ENCODE peak calls at places on chromosomes 12 and 14, in ten cellular contexts. B, E, N, Y, H, F, C, U, Z and J are unnamed samples.

GRCh38 chr14:69059658-69060648 is 80.9 kb upstream of the ACTN1 start:
- DNase-seq in B (no peak), E (no peak), N (peak), Y (no peak), H (no peak), F (no peak), C (no peak), U (peak), Z (no peak), J (peak)

GRCh38 chr12:62471734-62472133 is 5.1 kb downstream of the MON2 start:
- DNase-seq in B (no peak), E (no peak), N (no peak), Y (no peak), H (no peak), F (no peak), C (no peak), U (no peak), Z (no peak), J (no peak)

GRCh38 chr12:13268606-13269005 is 72.1 kb downstream of the EMP1 start:
- DNase-seq in B (no peak), E (no peak), N (no peak), Y (no peak), H (no peak), F (no peak), C (no peak), U (no peak), Z (no peak), J (no peak)

GRCh38 chr14:91387135-91387849 is 30.3 kb downstream of the CCDC88C start:
- DNase-seq in B (peak), E (no peak), N (no peak), Y (no peak), H (peak), F (no peak), C (no peak), U (peak), Z (no peak), J (no peak)

GRCh38 chr12:12881495-12881894 is 9.9 kb upstream of the GPRC5A start:
- DNase-seq in B (no peak), E (no peak), N (peak), Y (no peak), H (no peak), F (no peak), C (no peak), U (no peak), Z (no peak), J (peak)

GRCh38 chr12:64810831-64811230 is 13.6 kb upstream of the TBC1D30 start:
- DNase-seq in B (no peak), E (no peak), N (no peak), Y (no peak), H (no peak), F (no peak), C (no peak), U (no peak), Z (no peak), J (no peak)

GRCh38 chr12:94676011-94676709 is 25.8 kb upstream of the TMCC3 start:
- DNase-seq in B (peak), E (peak), N (peak), Y (peak), H (no peak), F (peak), C (no peak), U (peak), Z (peak), J (no peak)

GRCh38 chr12:96235497-96235826 is 41.3 kb downstream of the ELK3 start:
- DNase-seq in B (no peak), E (no peak), N (peak), Y (no peak), H (no peak), F (no peak), C (no peak), U (no peak), Z (no peak), J (no peak)

GRCh38 chr14:72521045-72521444 is 372.9 kb downstream of the DPF3 start:
- DNase-seq in B (no peak), E (no peak), N (no peak), Y (no peak), H (no peak), F (no peak), C (no peak), U (no peak), Z (no peak), J (no peak)

GRCh38 chr14:57022608-57023007 is 212.3 kb upstream of the OTX2 start:
- DNase-seq in B (no peak), E (no peak), N (no peak), Y (no peak), H (no peak), F (no peak), C (no peak), U (no peak), Z (no peak), J (no peak)

GRCh38 chr12:130281157-130281799 is 56.4 kb upstream of the PIWIL1 start:
- DNase-seq in B (no peak), E (no peak), N (no peak), Y (no peak), H (peak), F (no peak), C (peak), U (no peak), Z (no peak), J (no peak)

GRCh38 chr14:51523243-51523642 is 128.5 kb upstream of the FRMD6 start:
- DNase-seq in B (no peak), E (no peak), N (no peak), Y (no peak), H (no peak), F (no peak), C (no peak), U (no peak), Z (no peak), J (no peak)

GRCh38 chr14:24274101-24274543 is 2.7 kb upstream of the RABGGTA start:
- DNase-seq in B (no peak), E (no peak), N (no peak), Y (no peak), H (peak), F (no peak), C (peak), U (no peak), Z (no peak), J (no peak)

GRCh38 chr14:54568821-54569591 is 2.1 kb downstream of the SAMD4A start:
- DNase-seq in B (no peak), E (peak), N (peak), Y (no peak), H (peak), F (peak), C (no peak), U (peak), Z (no peak), J (no peak)

GRCh38 chr14:104448321-104448720 is 131.2 kb upstream of the C14orf180 start:
- DNase-seq in B (no peak), E (no peak), N (no peak), Y (no peak), H (no peak), F (no peak), C (no peak), U (no peak), Z (no peak), J (no peak)

GRCh38 chr14:105864116-105864515 is 337.7 kb downstream of the TMEM121 start:
- DNase-seq in B (no peak), E (no peak), N (peak), Y (no peak), H (no peak), F (no peak), C (no peak), U (peak), Z (peak), J (no peak)

GRCh38 chr14:68785817-68786490 is 6.9 kb downstream of the ZFP36L1 start:
- DNase-seq in B (no peak), E (no peak), N (peak), Y (no peak), H (no peak), F (no peak), C (peak), U (no peak), Z (no peak), J (no peak)

GRCh38 chr14:44163946-44164345 is 343.1 kb downstream of the FSCB start:
- DNase-seq in B (no peak), E (no peak), N (no peak), Y (no peak), H (no peak), F (no peak), C (no peak), U (no peak), Z (no peak), J (no peak)

GRCh38 chr14:22939684-22940083 is 10.5 kb upstream of the PRMT5 start:
- DNase-seq in B (no peak), E (no peak), N (no peak), Y (no peak), H (no peak), F (no peak), C (no peak), U (no peak), Z (no peak), J (no peak)

GRCh38 chr14:22047105-22047504 is 373.5 kb upstream of the OR4E1 start:
- DNase-seq in B (no peak), E (no peak), N (no peak), Y (no peak), H (no peak), F (no peak), C (peak), U (no peak), Z (no peak), J (no peak)

GRCh38 chr12:6092784-6093722 is 31.4 kb downstream of the VWF start:
- DNase-seq in B (peak), E (no peak), N (peak), Y (no peak), H (peak), F (no peak), C (no peak), U (peak), Z (no peak), J (peak)

GRCh38 chr14:65321370-65321875 is 91.1 kb upstream of the FUT8 start:
- DNase-seq in B (no peak), E (no peak), N (no peak), Y (no peak), H (no peak), F (no peak), C (no peak), U (no peak), Z (no peak), J (no peak)

GRCh38 chr12:25436206-25436912 is 116.7 kb downstream of the LMNTD1 start:
- DNase-seq in B (no peak), E (no peak), N (no peak), Y (peak), H (peak), F (no peak), C (peak), U (no peak), Z (peak), J (peak)

GRCh38 chr14:105944632-105945610 is 418.5 kb downstream of the TMEM121 start:
- DNase-seq in B (peak), E (peak), N (peak), Y (peak), H (peak), F (peak), C (peak), U (no peak), Z (peak), J (peak)

GRCh38 chr14:47439953-47440352 is 235.5 kb downstream of the MDGA2 start:
- DNase-seq in B (no peak), E (no peak), N (no peak), Y (no peak), H (no peak), F (no peak), C (peak), U (no peak), Z (no peak), J (no peak)

GRCh38 chr12:96322720-96323119 is 77.5 kb downstream of the CDK17 start:
- DNase-seq in B (no peak), E (no peak), N (no peak), Y (no peak), H (no peak), F (no peak), C (no peak), U (no peak), Z (no peak), J (no peak)

GRCh38 chr12:131217024-131217586 is 263.4 kb downstream of the ADGRD1 start:
- DNase-seq in B (no peak), E (no peak), N (no peak), Y (no peak), H (no peak), F (no peak), C (no peak), U (no peak), Z (no peak), J (no peak)

GRCh38 chr12:3715999-3716398 is 36.9 kb downstream of the CRACR2A start:
- DNase-seq in B (no peak), E (no peak), N (no peak), Y (no peak), H (no peak), F (no peak), C (no peak), U (no peak), Z (no peak), J (no peak)

GRCh38 chr14:46580941-46581671 is 70.5 kb downstream of the RPL10L start:
- DNase-seq in B (no peak), E (no peak), N (no peak), Y (no peak), H (no peak), F (no peak), C (peak), U (no peak), Z (no peak), J (no peak)

GRCh38 chr14:35877276-35877675 is 51.1 kb downstream of the BRMS1L start:
- DNase-seq in B (no peak), E (no peak), N (no peak), Y (no peak), H (no peak), F (no peak), C (no peak), U (no peak), Z (no peak), J (no peak)

GRCh38 chr14:92426237-92426636 is 87.3 kb upstream of the RIN3 start:
- DNase-seq in B (no peak), E (no peak), N (no peak), Y (no peak), H (no peak), F (no peak), C (no peak), U (no peak), Z (no peak), J (no peak)

GRCh38 chr14:50768693-50769092 is 62.3 kb downstream of the NIN start:
- DNase-seq in B (no peak), E (no peak), N (no peak), Y (no peak), H (no peak), F (no peak), C (no peak), U (no peak), Z (no peak), J (peak)

GRCh38 chr14:99718031-99718810 is 34.1 kb downstream of the CYP46A1 start:
- DNase-seq in B (peak), E (no peak), N (no peak), Y (no peak), H (no peak), F (no peak), C (no peak), U (peak), Z (no peak), J (no peak)

GRCh38 chr12:16939871-16940306 is 333.9 kb upstream of the LMO3 start:
- DNase-seq in B (peak), E (no peak), N (no peak), Y (no peak), H (no peak), F (no peak), C (peak), U (no peak), Z (no peak), J (no peak)

GRCh38 chr12:9943244-9943643 is 11.1 kb upstream of the CLEC2A start:
- DNase-seq in B (peak), E (no peak), N (no peak), Y (no peak), H (no peak), F (no peak), C (peak), U (no peak), Z (no peak), J (no peak)

GRCh38 chr14:32090686-32091085 is 13.6 kb downstream of the ARHGAP5 start:
- DNase-seq in B (no peak), E (no peak), N (no peak), Y (no peak), H (no peak), F (no peak), C (no peak), U (no peak), Z (no peak), J (no peak)
- H3K27ac ChIP-seq in B (no peak), E (no peak), N (no peak), Y (no peak), H (no peak), F (no peak), C (no peak), U (no peak), Z (no peak), J (no peak)

DNA sequence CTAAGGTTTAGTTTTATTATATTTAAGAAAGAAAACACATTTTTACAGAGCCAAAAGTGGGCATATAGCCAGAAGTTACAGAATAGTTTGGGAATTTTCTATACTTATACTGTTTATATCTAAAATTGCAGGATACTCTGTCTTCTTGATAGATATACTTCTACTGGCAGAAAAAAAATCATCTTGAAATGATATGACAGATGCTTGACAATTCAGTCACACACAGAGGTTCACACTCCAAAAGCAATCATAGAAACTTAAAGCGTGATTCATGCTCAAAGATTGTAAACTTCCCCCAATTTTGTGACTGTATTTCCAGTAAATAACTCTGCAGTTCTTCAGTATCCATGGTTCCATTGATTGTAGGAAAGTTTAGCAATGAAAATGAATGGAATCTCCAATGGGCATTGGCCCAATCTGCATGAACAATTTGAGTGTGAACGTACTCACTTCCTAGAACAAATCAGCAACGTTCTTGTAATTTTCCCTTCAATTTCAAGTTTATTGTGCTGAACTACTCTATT is 307.8 kb downstream of the NOVA1 start:
- DNase-seq in B (no peak), E (no peak), N (no peak), Y (no peak), H (no peak), F (no peak), C (no peak), U (no peak), Z (no peak), J (peak)
- H3K27ac ChIP-seq in B (no peak), E (no peak), N (no peak), Y (no peak), H (no peak), F (no peak), C (no peak), U (no peak), Z (no peak), J (peak)

DNA sequence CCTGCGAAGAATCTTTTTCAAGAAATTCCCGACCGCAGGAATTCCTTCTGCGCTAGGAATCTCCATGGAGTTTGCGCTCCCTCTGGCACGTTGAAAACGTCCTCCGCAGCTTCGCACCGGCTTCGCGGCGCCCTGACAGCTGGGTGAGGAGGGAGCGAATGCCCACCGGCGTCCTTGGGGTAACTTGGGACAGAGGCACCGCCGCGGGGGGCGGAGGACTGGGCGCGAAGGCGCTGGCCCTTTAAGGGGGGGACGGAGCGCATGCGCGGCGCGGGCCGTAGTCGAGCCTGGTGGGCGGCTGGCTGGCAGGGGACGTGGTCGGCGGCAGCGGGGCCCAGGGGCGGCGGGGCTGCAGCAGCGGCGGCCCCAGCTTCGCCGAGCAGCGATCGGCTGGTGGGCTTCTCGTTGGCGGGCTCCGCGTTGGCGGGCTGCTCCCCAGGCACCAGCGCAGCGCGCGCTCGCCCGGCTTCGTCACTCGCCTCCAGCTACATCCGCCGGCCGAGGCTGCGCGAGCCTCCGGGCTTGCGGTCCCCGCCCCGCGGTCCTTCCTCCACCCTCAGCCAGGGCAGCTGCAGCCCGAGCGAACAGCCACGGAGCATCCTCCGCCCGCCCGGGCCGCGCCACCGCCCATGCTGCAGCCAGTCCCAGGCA is at the start of gene VASH1:
- DNase-seq in B (peak), E (peak), N (peak), Y (no peak), H (peak), F (peak), C (peak), U (peak), Z (peak), J (peak)
- H3K27ac ChIP-seq in B (peak), E (peak), N (peak), Y (peak), H (peak), F (peak), C (no peak), U (no peak), Z (peak), J (no peak)

DNA sequence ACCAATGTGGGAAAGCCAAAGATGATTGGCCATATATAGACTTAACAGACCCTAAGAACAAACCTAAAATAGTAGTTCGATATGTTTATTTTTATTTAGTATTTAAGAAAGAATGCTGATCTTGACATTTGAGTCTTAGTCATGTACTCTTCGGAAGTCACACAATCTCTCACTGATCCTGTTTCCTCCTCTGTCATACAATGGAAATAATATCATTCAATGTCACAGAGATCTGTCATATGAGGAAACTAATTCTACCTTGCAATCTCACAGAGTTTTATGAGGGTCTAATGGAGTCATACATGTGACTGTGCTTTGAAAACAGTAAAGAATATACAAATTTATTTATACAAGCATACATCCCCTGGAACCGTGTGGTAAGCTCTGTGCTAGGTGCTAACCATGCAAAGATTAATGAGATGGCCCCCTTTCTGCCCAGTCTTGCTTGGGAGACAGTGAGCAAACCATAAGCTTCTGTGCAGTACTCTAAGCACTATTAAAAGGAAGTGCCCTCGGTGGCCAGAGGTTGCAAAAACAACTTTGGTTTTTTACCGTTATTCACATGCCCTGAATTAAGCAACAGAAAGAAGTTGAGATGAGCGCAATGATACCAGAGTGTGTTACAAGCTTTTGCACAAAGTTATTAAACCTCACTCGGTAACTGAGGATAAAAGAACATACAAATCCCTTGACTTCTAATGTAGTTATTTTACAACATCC is 1.7 kb upstream of the LIN7A start:
- DNase-seq in B (no peak), E (no peak), N (no peak), Y (no peak), H (no peak), F (no peak), C (no peak), U (no peak), Z (no peak), J (no peak)
- H3K27ac ChIP-seq in B (peak), E (peak), N (no peak), Y (no peak), H (no peak), F (no peak), C (no peak), U (no peak), Z (no peak), J (no peak)

GRCh38 chr12:109998241-109998903 is 858 bp upstream of the ANKRD13A start:
- DNase-seq in B (no peak), E (no peak), N (no peak), Y (no peak), H (no peak), F (no peak), C (no peak), U (no peak), Z (no peak), J (no peak)
- H3K27ac ChIP-seq in B (peak), E (peak), N (peak), Y (peak), H (peak), F (peak), C (no peak), U (no peak), Z (no peak), J (peak)